ENCODE peak calls at places on chromosomes 3 and 15, in four cellular contexts. L is osteocyte, A is T-cell, T is ovary. W is an unnamed sample.

GRCh38 chr15:71114887-71115566 is at the start of gene THSD4:
- DNase-seq in L (peak), A (peak), T (peak), W (peak)

GRCh38 chr3:127822836-127823589 is 698 bp upstream of the MGLL start:
- DNase-seq in T (peak), L (no peak), A (no peak), W (no peak)

GRCh38 chr3:16059081-16059537 is 115.4 kb upstream of the GALNT15 start:
- DNase-seq in L (no peak), A (no peak), T (no peak), W (peak)

GRCh38 chr15:69818529-69818928 is 279.2 kb downstream of the TLE3 start:
- DNase-seq in L (no peak), T (no peak), A (no peak), W (no peak)

GRCh38 chr3:15541371-15541770 is 19.9 kb upstream of the COLQ start:
- DNase-seq in L (no peak), A (no peak), T (no peak), W (no peak)

GRCh38 chr3:38472342-38472741 is 18.7 kb downstream of the ACVR2B start:
- DNase-seq in T (no peak), L (peak), A (no peak), W (no peak)

GRCh38 chr3:116165190-116165589 is 280.1 kb downstream of the LSAMP start:
- DNase-seq in T (no peak), A (no peak), L (no peak), W (no peak)

GRCh38 chr3:56754753-56755365 is 46.9 kb downstream of the ARHGEF3 start:
- DNase-seq in A (peak), L (no peak), T (peak), W (no peak)

GRCh38 chr3:197466586-197467399 is 89.0 kb downstream of the BDH1 start:
- DNase-seq in T (no peak), L (no peak), A (no peak), W (peak)

GRCh38 chr3:23915537-23916108 is 1.2 kb downstream of the NKIRAS1 start:
- DNase-seq in T (peak), A (no peak), L (no peak), W (peak)